ENCODE peak calls at places on chromosome 21, in five cellular contexts. T is brain microvascular endothelial cell, D is body of pancreas, U is upper lobe of right lung, Y is WERI-Rb-1. K is an unnamed sample.

GRCh38 chr21:14877581-14878228 is 187.1 kb downstream of the NRIP1 start:
- DNase-seq in T (peak; percentile 53), D (no peak), Y (no peak), U (no peak), K (no peak)

GRCh38 chr21:29164330-29164942 is 34.0 kb downstream of the MAP3K7CL start:
- DNase-seq in Y (peak; percentile 34), U (no peak), T (peak; percentile 75), D (no peak), K (peak; percentile 13)

GRCh38 chr21:34345892-34346291 is 17.9 kb upstream of the KCNE2 start:
- DNase-seq in Y (no peak), D (no peak), U (no peak), T (no peak), K (no peak)

GRCh38 chr21:38533887-38534286 is 35.6 kb upstream of the ERG start:
- DNase-seq in T (no peak), U (no peak), Y (no peak), D (no peak), K (peak; percentile 7)

GRCh38 chr21:25568230-25568629 is 39.1 kb downstream of the MRPL39 start:
- DNase-seq in D (peak; percentile 16), U (no peak), Y (no peak), T (peak; percentile 76), K (no peak)

GRCh38 chr21:46159390-46159789 is 4.0 kb upstream of the FTCD start:
- DNase-seq in Y (peak; percentile 6), T (no peak), U (peak; percentile 39), D (peak; percentile 2), K (peak; percentile 35)

GRCh38 chr21:37614351-37614875 is 247.8 kb downstream of the DYRK1A start:
- DNase-seq in U (no peak), Y (no peak), T (no peak), D (no peak), K (no peak)

GRCh38 chr21:28758042-28758882 is 234.4 kb downstream of the LTN1 start:
- DNase-seq in T (no peak), Y (no peak), D (no peak), U (no peak), K (no peak)

GRCh38 chr21:18023099-18023498 is 203.9 kb upstream of the C21orf91 start:
- DNase-seq in U (no peak), D (no peak), Y (peak; percentile 66), T (no peak), K (peak; percentile 16)

GRCh38 chr21:46605759-46606426 is 1.0 kb upstream of the S100B start:
- DNase-seq in Y (no peak), T (no peak), D (peak; percentile 25), U (peak; percentile 74), K (no peak)

GRCh38 chr21:18493420-18493819 is 89.8 kb upstream of the TMPRSS15 start:
- DNase-seq in D (no peak), U (no peak), Y (no peak), T (peak; percentile 38), K (no peak)

GRCh38 chr21:27564684-27565280 is 597.9 kb upstream of the ADAMTS5 start:
- DNase-seq in Y (peak; percentile 26), T (peak; percentile 84), U (no peak), D (peak; percentile 70), K (peak; percentile 9)

GRCh38 chr21:20459838-20460237 is 538.4 kb upstream of the NCAM2 start:
- DNase-seq in T (no peak), Y (no peak), U (no peak), D (no peak), K (no peak)

GRCh38 chr21:38505654-38506523 is 7.6 kb upstream of the ERG start:
- DNase-seq in U (no peak), T (peak; percentile 80), D (peak; percentile 17), Y (peak; percentile 62), K (no peak)

DNA sequence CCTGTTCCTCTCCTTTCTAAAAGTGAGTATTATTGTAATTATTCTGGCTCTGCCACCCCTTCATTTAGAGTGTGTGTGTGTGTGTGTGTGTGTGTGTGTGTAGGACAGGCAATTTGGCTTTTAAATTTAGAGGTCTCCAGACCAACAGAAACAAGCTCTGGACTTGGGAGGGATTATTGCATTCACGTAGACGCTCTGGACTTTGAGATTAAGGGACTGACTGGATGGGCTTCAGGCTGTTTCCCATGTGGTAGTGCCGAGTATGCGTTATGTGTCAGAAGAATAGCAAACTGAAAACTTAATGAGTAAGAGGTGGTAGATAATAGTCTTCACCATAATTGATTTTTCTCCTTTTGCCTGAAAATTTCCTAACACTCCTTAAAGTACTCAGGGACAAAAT is 281.9 kb downstream of the USP25 start:
- DNase-seq in D (no peak), Y (no peak), T (no peak), U (no peak), K (no peak)
- H3K4me3 ChIP-seq in D (no peak overlapping the region), Y (no peak overlapping the region), T (no peak overlapping the region), U (no peak overlapping the region), K (no peak overlapping the region)

DNA sequence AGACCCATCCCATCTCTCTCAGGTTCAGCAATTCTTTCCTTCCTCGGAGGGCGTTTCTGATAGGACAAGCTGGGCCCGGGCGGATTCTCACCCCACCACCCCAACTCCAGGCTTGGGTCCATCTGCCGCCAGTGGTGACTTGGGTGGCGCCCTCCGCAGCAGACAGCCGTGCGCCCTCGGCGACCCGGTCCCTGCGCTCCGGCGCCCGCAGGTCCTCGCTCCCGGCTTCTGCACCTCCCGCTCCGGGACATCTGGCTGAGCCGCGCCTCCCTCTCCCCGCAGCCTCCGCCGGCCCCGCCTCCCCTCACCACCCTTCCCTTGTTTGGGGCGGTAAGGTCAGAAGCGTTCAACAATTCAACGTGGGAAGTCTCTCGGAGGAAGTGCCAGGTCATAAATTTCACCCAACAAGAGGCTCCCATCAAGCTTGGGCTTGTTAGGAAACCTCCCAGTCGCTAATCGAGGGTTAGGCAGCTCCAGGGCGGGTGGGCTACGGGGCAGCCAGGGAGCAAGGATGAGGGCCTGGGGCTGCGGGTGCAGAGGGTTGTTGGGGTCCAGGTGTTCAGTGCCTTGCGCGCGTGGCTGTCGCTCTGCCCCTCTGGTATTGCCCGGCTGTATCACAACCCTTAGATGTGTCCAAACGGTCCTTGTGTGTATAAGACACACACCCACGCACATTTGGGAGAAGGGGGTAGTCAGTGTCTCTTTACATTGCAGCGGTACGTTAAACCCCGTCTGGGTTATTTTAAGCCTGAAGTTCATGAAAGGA is 39.8 kb downstream of the OLIG1 start:
- DNase-seq in T (no peak), Y (no peak), D (no peak), U (no peak), K (peak; percentile 86)
- H3K27me3 ChIP-seq in T (peaks cover 60% of the 10 kb centered on the region), Y (no peaks in the 10 kb centered on the region), D (no peaks in the 10 kb centered on the region), U (peaks cover 69% of the 10 kb centered on the region), K (peaks cover 37% of the 10 kb centered on the region)

GRCh38 chr21:36516271-36516670 is 36.3 kb upstream of the CLDN14 start:
- DNase-seq in U (no peak), D (no peak), T (no peak), Y (no peak), K (no peak)
- H3K4me3 ChIP-seq in U (no peak overlapping the region), D (no peak overlapping the region), T (no peak overlapping the region), Y (no peak overlapping the region), K (no peak overlapping the region)

GRCh38 chr21:44713846-44714245 is 2.5 kb upstream of the TSPEAR start:
- DNase-seq in Y (peak; percentile 4), D (no peak), U (no peak), T (no peak), K (peak; percentile 8)

GRCh38 chr21:44710756-44711326 is 531 bp downstream of the TSPEAR start:
- DNase-seq in U (peak; percentile 65), D (no peak), T (no peak), Y (peak; percentile 9), K (peak; percentile 78)

GRCh38 chr21:44713130-44713529 is 1.8 kb upstream of the TSPEAR start:
- DNase-seq in U (peak; percentile 32), D (no peak), T (no peak), Y (peak; percentile 6), K (peak; percentile 34)

GRCh38 chr21:44711327-44712202 is at the start of gene TSPEAR:
- DNase-seq in U (peak; percentile 64), Y (peak; percentile 80), D (peak; percentile 12), T (no peak), K (peak; percentile 72)

DNA sequence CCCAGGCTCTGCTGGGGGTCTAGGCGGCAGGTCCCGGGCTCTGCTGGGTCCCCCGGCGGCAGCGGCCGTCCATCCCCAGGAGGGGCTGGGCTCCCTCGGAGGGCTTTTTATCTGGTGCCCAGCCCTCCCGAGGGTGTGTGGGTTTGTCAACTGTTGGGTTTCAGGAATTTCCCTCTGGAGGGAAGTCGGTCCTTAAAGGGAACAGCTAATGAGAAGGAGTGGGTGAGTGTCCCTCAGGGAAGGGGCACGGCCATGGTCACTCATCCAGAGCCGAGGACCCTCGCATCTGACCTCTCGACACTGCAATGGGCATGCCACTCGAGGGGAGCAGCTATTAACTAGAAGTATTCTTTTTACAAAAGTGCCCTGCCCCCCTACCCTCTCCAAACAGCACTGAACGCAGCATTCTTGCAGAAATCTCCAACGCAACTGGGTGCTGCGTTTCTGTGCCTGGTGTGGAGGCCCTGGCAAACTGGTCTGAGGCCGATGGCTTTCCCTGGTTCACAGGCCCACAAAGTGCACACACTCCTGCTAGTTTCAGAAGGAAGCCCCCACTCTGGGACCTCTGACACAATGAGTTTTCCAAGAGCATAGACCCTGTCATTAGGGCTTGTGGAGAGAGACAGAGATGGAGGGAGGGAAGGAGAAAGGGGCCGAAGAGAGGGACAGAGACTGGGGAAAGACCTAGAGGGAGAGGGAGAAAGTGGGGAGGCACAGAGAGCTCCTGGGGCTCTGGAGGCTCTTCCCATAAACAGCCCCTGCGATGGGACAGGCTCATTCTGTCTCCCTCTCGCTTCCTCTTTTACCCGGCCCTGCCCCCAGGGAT is 1.0 kb upstream of the TSPEAR start:
- DNase-seq in Y (peak; percentile 4), D (no peak), T (no peak), U (peak; percentile 3), K (peak; percentile 70)
- H3K27me3 ChIP-seq in Y (no peaks in the 10 kb centered on the region), D (no peaks in the 10 kb centered on the region), T (peaks cover 76% of the 10 kb centered on the region), U (peaks cover 59% of the 10 kb centered on the region), K (peaks cover 69% of the 10 kb centered on the region)

GRCh38 chr21:41861255-41861654 is 17.9 kb downstream of the PRDM15 start:
- DNase-seq in D (no peak), Y (no peak), T (no peak), U (peak; percentile 25), K (no peak)
- H3K4me3 ChIP-seq in D (no peak overlapping the region), Y (no peak overlapping the region), T (no peak overlapping the region), U (no peak overlapping the region), K (no peak overlapping the region)

K was measured in H7.